ENCODE peak calls at places on chromosomes 16 and 17, in ten cellular contexts. One of them, this sample, is unnamed.

GRCh38 chr16:78720416-78720815 is 621.0 kb downstream of the WWOX start:
- DNase-seq in AG10803: no peak
- DNase-seq in GM23248: no peak
- DNase-seq in retinal pigment epithelial cell: no peak
- DNase-seq in cardiac muscle cell: no peak
- DNase-seq in NB4: no peak
- DNase-seq in AG04449: no peak
- DNase-seq in lower leg skin: no peak
- DNase-seq in HFF-Myc: no peak
- DNase-seq in lower lobe of right lung: no peak
- DNase-seq in this sample: no peak

GRCh38 chr16:70520612-70521297 is 2.6 kb downstream of the COG4 start:
- DNase-seq in AG10803: peak; percentile 67
- DNase-seq in GM23248: peak; percentile 80
- DNase-seq in retinal pigment epithelial cell: no peak
- DNase-seq in cardiac muscle cell: peak; percentile 78
- DNase-seq in NB4: peak; percentile 90
- DNase-seq in AG04449: peak; percentile 49
- DNase-seq in lower leg skin: no peak
- DNase-seq in HFF-Myc: no peak
- DNase-seq in lower lobe of right lung: no peak
- DNase-seq in this sample: peak; percentile 58

GRCh38 chr17:5986644-5987043 is 83.5 kb upstream of the WSCD1 start:
- DNase-seq in AG10803: no peak
- DNase-seq in GM23248: no peak
- DNase-seq in retinal pigment epithelial cell: no peak
- DNase-seq in cardiac muscle cell: no peak
- DNase-seq in NB4: no peak
- DNase-seq in AG04449: no peak
- DNase-seq in lower leg skin: no peak
- DNase-seq in HFF-Myc: no peak
- DNase-seq in lower lobe of right lung: no peak
- DNase-seq in this sample: peak; percentile 3

GRCh38 chr16:22816475-22816874 is 2.5 kb downstream of the HS3ST2 start:
- DNase-seq in AG10803: no peak
- DNase-seq in GM23248: peak; percentile 18
- DNase-seq in retinal pigment epithelial cell: no peak
- DNase-seq in cardiac muscle cell: no peak
- DNase-seq in NB4: no peak
- DNase-seq in AG04449: no peak
- DNase-seq in lower leg skin: no peak
- DNase-seq in HFF-Myc: no peak
- DNase-seq in lower lobe of right lung: no peak
- DNase-seq in this sample: no peak

GRCh38 chr16:27368358-27368722 is 33.6 kb upstream of the IL21R start:
- DNase-seq in AG10803: no peak
- DNase-seq in GM23248: no peak
- DNase-seq in retinal pigment epithelial cell: no peak
- DNase-seq in cardiac muscle cell: no peak
- DNase-seq in NB4: no peak
- DNase-seq in AG04449: no peak
- DNase-seq in lower leg skin: no peak
- DNase-seq in HFF-Myc: no peak
- DNase-seq in lower lobe of right lung: no peak
- DNase-seq in this sample: no peak

GRCh38 chr16:17270683-17271109 is 200.1 kb downstream of the XYLT1 start:
- DNase-seq in AG10803: peak; percentile 32
- DNase-seq in GM23248: no peak
- DNase-seq in retinal pigment epithelial cell: no peak
- DNase-seq in cardiac muscle cell: no peak
- DNase-seq in NB4: no peak
- DNase-seq in AG04449: no peak
- DNase-seq in lower leg skin: no peak
- DNase-seq in HFF-Myc: no peak
- DNase-seq in lower lobe of right lung: no peak
- DNase-seq in this sample: no peak

GRCh38 chr16:84117482-84117843 is 721 bp upstream of the MBTPS1 start:
- DNase-seq in AG10803: peak; percentile 34
- DNase-seq in GM23248: no peak
- DNase-seq in retinal pigment epithelial cell: no peak
- DNase-seq in cardiac muscle cell: no peak
- DNase-seq in NB4: no peak
- DNase-seq in AG04449: no peak
- DNase-seq in lower leg skin: no peak
- DNase-seq in HFF-Myc: no peak
- DNase-seq in lower lobe of right lung: no peak
- DNase-seq in this sample: no peak

GRCh38 chr16:15434425-15435215 is at the start of gene BMERB1:
- DNase-seq in AG10803: peak; percentile 77
- DNase-seq in GM23248: peak; percentile 91
- DNase-seq in retinal pigment epithelial cell: no peak
- DNase-seq in cardiac muscle cell: peak; percentile 82
- DNase-seq in NB4: no peak
- DNase-seq in AG04449: no peak
- DNase-seq in lower leg skin: peak; percentile 92
- DNase-seq in HFF-Myc: no peak
- DNase-seq in lower lobe of right lung: peak; percentile 50
- DNase-seq in this sample: peak; percentile 95

GRCh38 chr17:10197721-10198508 is 491 bp downstream of the GAS7 start:
- DNase-seq in AG10803: no peak
- DNase-seq in GM23248: peak; percentile 54
- DNase-seq in retinal pigment epithelial cell: no peak
- DNase-seq in cardiac muscle cell: no peak
- DNase-seq in NB4: peak; percentile 50
- DNase-seq in AG04449: no peak
- DNase-seq in lower leg skin: no peak
- DNase-seq in HFF-Myc: no peak
- DNase-seq in lower lobe of right lung: peak; percentile 57
- DNase-seq in this sample: peak; percentile 62
- H3K4me3 ChIP-seq in AG10803: peak overlapping the region; percentile 70
- H3K4me3 ChIP-seq in GM23248: peak overlapping the region; percentile 79
- H3K4me3 ChIP-seq in retinal pigment epithelial cell: peak overlapping the region; percentile 66
- H3K4me3 ChIP-seq in cardiac muscle cell: peak overlapping the region; percentile 80
- H3K4me3 ChIP-seq in NB4: peak overlapping the region; percentile 54
- H3K4me3 ChIP-seq in AG04449: peak overlapping the region; percentile 56
- H3K4me3 ChIP-seq in lower leg skin: peak overlapping the region; percentile 61
- H3K4me3 ChIP-seq in HFF-Myc: peak overlapping the region; percentile 46
- H3K4me3 ChIP-seq in lower lobe of right lung: peak overlapping the region; percentile 68
- H3K4me3 ChIP-seq in this sample: peak overlapping the region; percentile 87

GRCh38 chr17:41664587-41665565 is 23.8 kb upstream of the EIF1 start:
- DNase-seq in AG10803: no peak
- DNase-seq in GM23248: no peak
- DNase-seq in retinal pigment epithelial cell: no peak
- DNase-seq in cardiac muscle cell: peak; percentile 30
- DNase-seq in NB4: no peak
- DNase-seq in AG04449: no peak
- DNase-seq in lower leg skin: no peak
- DNase-seq in HFF-Myc: no peak
- DNase-seq in lower lobe of right lung: no peak
- DNase-seq in this sample: no peak

GRCh38 chr17:41665566-41666335 is 22.9 kb upstream of the EIF1 start:
- DNase-seq in AG10803: peak; percentile 72
- DNase-seq in GM23248: peak; percentile 93
- DNase-seq in retinal pigment epithelial cell: no peak
- DNase-seq in cardiac muscle cell: peak; percentile 88
- DNase-seq in NB4: peak; percentile 86
- DNase-seq in AG04449: no peak
- DNase-seq in lower leg skin: peak; percentile 97
- DNase-seq in HFF-Myc: peak; percentile 55
- DNase-seq in lower lobe of right lung: peak; percentile 95
- DNase-seq in this sample: peak; percentile 93

GRCh38 chr17:41666708-41667279 is 21.9 kb upstream of the EIF1 start:
- DNase-seq in AG10803: peak; percentile 52
- DNase-seq in GM23248: peak; percentile 82
- DNase-seq in retinal pigment epithelial cell: no peak
- DNase-seq in cardiac muscle cell: peak; percentile 77
- DNase-seq in NB4: peak; percentile 79
- DNase-seq in AG04449: no peak
- DNase-seq in lower leg skin: peak; percentile 98
- DNase-seq in HFF-Myc: no peak
- DNase-seq in lower lobe of right lung: peak; percentile 90
- DNase-seq in this sample: peak; percentile 90

GRCh38 chr17:41666336-41666680 is 22.4 kb upstream of the EIF1 start:
- DNase-seq in AG10803: peak; percentile 45
- DNase-seq in GM23248: peak; percentile 47
- DNase-seq in retinal pigment epithelial cell: no peak
- DNase-seq in cardiac muscle cell: peak; percentile 58
- DNase-seq in NB4: peak; percentile 36
- DNase-seq in AG04449: no peak
- DNase-seq in lower leg skin: no peak
- DNase-seq in HFF-Myc: no peak
- DNase-seq in lower lobe of right lung: no peak
- DNase-seq in this sample: peak; percentile 47

GRCh38 chr17:41667280-41668008 is 21.2 kb upstream of the EIF1 start:
- DNase-seq in AG10803: no peak
- DNase-seq in GM23248: no peak
- DNase-seq in retinal pigment epithelial cell: no peak
- DNase-seq in cardiac muscle cell: no peak
- DNase-seq in NB4: peak; percentile 33
- DNase-seq in AG04449: no peak
- DNase-seq in lower leg skin: no peak
- DNase-seq in HFF-Myc: no peak
- DNase-seq in lower lobe of right lung: peak; percentile 49
- DNase-seq in this sample: no peak
- H3K4me3 ChIP-seq in AG10803: no peak overlapping the region
- H3K4me3 ChIP-seq in GM23248: peak overlapping the region; percentile 74
- H3K4me3 ChIP-seq in retinal pigment epithelial cell: no peak overlapping the region
- H3K4me3 ChIP-seq in cardiac muscle cell: no peak overlapping the region
- H3K4me3 ChIP-seq in NB4: no peak overlapping the region
- H3K4me3 ChIP-seq in AG04449: no peak overlapping the region
- H3K4me3 ChIP-seq in lower leg skin: no peak overlapping the region
- H3K4me3 ChIP-seq in HFF-Myc: no peak overlapping the region
- H3K4me3 ChIP-seq in lower lobe of right lung: peak overlapping the region; percentile 52
- H3K4me3 ChIP-seq in this sample: no peak overlapping the region

GRCh38 chr16:73064227-73064995 is 16.5 kb upstream of the ZFHX3 start:
- DNase-seq in AG10803: peak; percentile 71
- DNase-seq in GM23248: peak; percentile 89
- DNase-seq in retinal pigment epithelial cell: no peak
- DNase-seq in cardiac muscle cell: peak; percentile 88
- DNase-seq in NB4: peak; percentile 65
- DNase-seq in AG04449: peak; percentile 51
- DNase-seq in lower leg skin: no peak
- DNase-seq in HFF-Myc: no peak
- DNase-seq in lower lobe of right lung: no peak
- DNase-seq in this sample: peak; percentile 54

GRCh38 chr16:73066321-73066926 is 18.5 kb upstream of the ZFHX3 start:
- DNase-seq in AG10803: no peak
- DNase-seq in GM23248: no peak
- DNase-seq in retinal pigment epithelial cell: no peak
- DNase-seq in cardiac muscle cell: no peak
- DNase-seq in NB4: no peak
- DNase-seq in AG04449: no peak
- DNase-seq in lower leg skin: no peak
- DNase-seq in HFF-Myc: no peak
- DNase-seq in lower lobe of right lung: no peak
- DNase-seq in this sample: no peak

GRCh38 chr16:73066927-73067670 is 19.2 kb upstream of the ZFHX3 start:
- DNase-seq in AG10803: no peak
- DNase-seq in GM23248: peak; percentile 61
- DNase-seq in retinal pigment epithelial cell: no peak
- DNase-seq in cardiac muscle cell: peak; percentile 67
- DNase-seq in NB4: no peak
- DNase-seq in AG04449: no peak
- DNase-seq in lower leg skin: no peak
- DNase-seq in HFF-Myc: no peak
- DNase-seq in lower lobe of right lung: no peak
- DNase-seq in this sample: no peak

GRCh38 chr16:73064996-73065349 is 17.0 kb upstream of the ZFHX3 start:
- DNase-seq in AG10803: no peak
- DNase-seq in GM23248: no peak
- DNase-seq in retinal pigment epithelial cell: no peak
- DNase-seq in cardiac muscle cell: no peak
- DNase-seq in NB4: no peak
- DNase-seq in AG04449: no peak
- DNase-seq in lower leg skin: no peak
- DNase-seq in HFF-Myc: no peak
- DNase-seq in lower lobe of right lung: no peak
- DNase-seq in this sample: no peak

DNA sequence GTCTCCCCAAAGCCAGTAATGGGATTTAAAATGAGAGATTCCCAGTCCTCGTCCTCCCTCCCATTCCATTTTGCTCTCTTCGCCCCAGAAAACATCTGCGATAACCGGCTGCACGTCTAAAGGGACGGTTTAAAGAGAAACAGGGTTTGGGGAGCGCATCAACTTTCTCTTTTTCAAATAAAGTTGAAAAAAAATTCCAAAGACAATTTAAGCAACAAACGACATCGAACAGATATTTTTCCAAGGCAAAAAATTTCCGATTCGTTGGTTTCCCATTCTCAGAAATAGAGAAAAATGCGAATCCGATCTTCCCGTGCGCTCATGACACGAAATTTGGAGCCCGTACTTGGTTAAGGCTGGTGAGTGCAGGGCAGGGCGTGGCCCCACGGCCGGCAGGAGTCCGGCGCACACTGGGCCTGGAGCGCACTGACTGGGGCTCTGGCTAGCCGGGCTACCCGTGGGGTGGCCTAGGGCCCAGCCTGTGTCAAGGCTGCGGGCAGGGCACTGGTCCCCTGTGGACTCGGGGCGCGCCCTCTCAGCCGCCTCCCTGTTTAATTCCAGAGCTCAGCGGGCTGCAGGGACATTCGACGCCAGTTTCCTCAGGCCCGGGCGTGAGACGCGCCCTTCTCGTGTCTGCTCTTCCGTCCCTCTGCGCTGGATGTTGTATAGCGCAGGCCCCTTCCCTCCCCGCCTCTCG is 17.8 kb upstream of the ZFHX3 start:
- DNase-seq in AG10803: no peak
- DNase-seq in GM23248: peak; percentile 56
- DNase-seq in retinal pigment epithelial cell: no peak
- DNase-seq in cardiac muscle cell: peak; percentile 42
- DNase-seq in NB4: no peak
- DNase-seq in AG04449: no peak
- DNase-seq in lower leg skin: peak; percentile 90
- DNase-seq in HFF-Myc: no peak
- DNase-seq in lower lobe of right lung: peak; percentile 69
- DNase-seq in this sample: no peak
- H3K4me3 ChIP-seq in AG10803: no peak overlapping the region
- H3K4me3 ChIP-seq in GM23248: no peak overlapping the region
- H3K4me3 ChIP-seq in retinal pigment epithelial cell: peak overlapping the region; percentile 9
- H3K4me3 ChIP-seq in cardiac muscle cell: peak overlapping the region; percentile 7
- H3K4me3 ChIP-seq in NB4: no peak overlapping the region
- H3K4me3 ChIP-seq in AG04449: no peak overlapping the region
- H3K4me3 ChIP-seq in lower leg skin: no peak overlapping the region
- H3K4me3 ChIP-seq in HFF-Myc: no peak overlapping the region
- H3K4me3 ChIP-seq in lower lobe of right lung: peak overlapping the region; percentile 35
- H3K4me3 ChIP-seq in this sample: peak overlapping the region; percentile 66

GRCh38 chr16:68756250-68757051 is 19.4 kb downstream of the CDH1 start:
- DNase-seq in AG10803: no peak
- DNase-seq in GM23248: no peak
- DNase-seq in retinal pigment epithelial cell: no peak
- DNase-seq in cardiac muscle cell: peak; percentile 40
- DNase-seq in NB4: peak; percentile 51
- DNase-seq in AG04449: no peak
- DNase-seq in lower leg skin: no peak
- DNase-seq in HFF-Myc: no peak
- DNase-seq in lower lobe of right lung: peak; percentile 81
- DNase-seq in this sample: no peak
- H3K4me3 ChIP-seq in AG10803: no peak overlapping the region
- H3K4me3 ChIP-seq in GM23248: no peak overlapping the region
- H3K4me3 ChIP-seq in retinal pigment epithelial cell: no peak overlapping the region
- H3K4me3 ChIP-seq in cardiac muscle cell: no peak overlapping the region
- H3K4me3 ChIP-seq in NB4: no peak overlapping the region
- H3K4me3 ChIP-seq in AG04449: no peak overlapping the region
- H3K4me3 ChIP-seq in lower leg skin: no peak overlapping the region
- H3K4me3 ChIP-seq in HFF-Myc: no peak overlapping the region
- H3K4me3 ChIP-seq in lower lobe of right lung: no peak overlapping the region
- H3K4me3 ChIP-seq in this sample: no peak overlapping the region

This sample was measured in adipocyte.